ENCODE peak calls at places on chromosomes 4 and X, in six cellular contexts. E is fibroblast of pulmonary artery; V is GM20000; A is skeletal muscle cell; M is T-helper 22 cell; T is central memory CD4-positive, alpha-beta T cell. R is an unnamed sample.

GRCh38 chr4:8891646-8892555 is 20.3 kb upstream of the HMX1 start:
- DNase-seq in V (no peak), A (no peak), E (no peak), T (no peak), M (no peak), R (no peak)

GRCh38 chr4:109049926-109050325 is 252.5 kb downstream of the COL25A1 start:
- DNase-seq in A (no peak), E (no peak), M (no peak), V (no peak), T (no peak), R (no peak)

GRCh38 chr4:80073362-80074008 is 456 bp upstream of the ANTXR2 start:
- DNase-seq in A (no peak), T (peak; percentile 44), M (peak; percentile 17), V (peak; percentile 70), E (no peak), R (no peak)

GRCh38 chr4:73740353-73740778 is at the start of gene CXCL8:
- DNase-seq in A (peak; percentile 75), T (no peak), V (no peak), M (no peak), E (peak; percentile 96), R (peak; percentile 83)

GRCh38 chr4:26911254-26911653 is 50.6 kb downstream of the STIM2 start:
- DNase-seq in A (no peak), E (no peak), M (no peak), V (no peak), T (no peak), R (no peak)

GRCh38 chr4:109850601-109851000 is 2.7 kb downstream of the LRIT3 start:
- DNase-seq in A (no peak), T (no peak), M (no peak), E (no peak), V (no peak), R (no peak)

GRCh38 chr4:83810428-83810827 is 274.5 kb downstream of the GPAT3 start:
- DNase-seq in V (no peak), M (no peak), A (peak; percentile 36), E (no peak), T (no peak), R (no peak)

GRCh38 chr4:22679518-22679897 is 13.2 kb upstream of the GBA3 start:
- DNase-seq in M (no peak), V (no peak), A (no peak), E (peak; percentile 21), T (no peak), R (no peak)

GRCh38 chrX:17291141-17291900 is 83.7 kb upstream of the NHS start:
- DNase-seq in T (no peak), A (no peak), M (no peak), V (no peak), E (no peak), R (no peak)

GRCh38 chr4:65021737-65022136 is 612.5 kb upstream of the TECRL start:
- DNase-seq in M (no peak), E (no peak), A (no peak), V (no peak), T (no peak), R (no peak)

GRCh38 chrX:81261576-81261975 is 59.7 kb downstream of the SH3BGRL start:
- DNase-seq in A (peak; percentile 8), E (peak; percentile 72), V (no peak), T (no peak), M (no peak), R (peak; percentile 13)

GRCh38 chrX:39536165-39536564 is 561.6 kb downstream of the BCOR start:
- DNase-seq in T (no peak), A (no peak), V (no peak), E (no peak), M (no peak), R (no peak)

GRCh38 chr4:1471443-1472147 is 65.4 kb upstream of the NKX1-1 start:
- DNase-seq in A (no peak), T (no peak), E (no peak), V (no peak), M (no peak), R (no peak)

GRCh38 chr4:87007345-87008181 is 72.8 kb downstream of the AFF1 start:
- DNase-seq in V (no peak), M (peak; percentile 8), A (no peak), E (peak; percentile 59), T (peak; percentile 22), R (peak; percentile 72)

GRCh38 chrX:151370906-151371305 is 26.1 kb upstream of the VMA21 start:
- DNase-seq in A (no peak), T (no peak), V (no peak), E (peak; percentile 2), M (no peak), R (no peak)

GRCh38 chr4:80138556-80139538 is 58.5 kb upstream of the PRDM8 start:
- DNase-seq in M (peak; percentile 47), T (peak; percentile 62), E (peak; percentile 29), A (peak; percentile 42), V (peak; percentile 7), R (peak; percentile 61)

GRCh38 chr4:152628128-152628527 is 51.7 kb downstream of the TMEM154 start:
- DNase-seq in M (no peak), A (peak; percentile 72), V (no peak), T (no peak), E (no peak), R (peak; percentile 71)

GRCh38 chr4:1449833-1450741 is 43.8 kb upstream of the NKX1-1 start:
- DNase-seq in M (no peak), V (no peak), T (no peak), E (no peak), A (no peak), R (no peak)

GRCh38 chr4:70722199-70722791 is 531 bp downstream of the RUFY3 start:
- DNase-seq in E (peak; percentile 75), V (no peak), M (peak; percentile 17), A (no peak), T (peak; percentile 45), R (peak; percentile 64)

GRCh38 chrX:38890963-38891362 is 89.7 kb downstream of the MID1IP1 start:
- DNase-seq in E (no peak), V (no peak), M (no peak), T (no peak), A (no peak), R (no peak)

GRCh38 chr4:140047781-140048180 is 106.2 kb downstream of the MAML3 start:
- DNase-seq in T (no peak), M (no peak), A (no peak), V (no peak), E (no peak), R (no peak)

GRCh38 chr4:82989567-82990429 is 20.8 kb downstream of the LIN54 start:
- DNase-seq in V (peak; percentile 53), T (peak; percentile 31), E (no peak), A (no peak), M (no peak), R (peak; percentile 24)

GRCh38 chrX:29666361-29666760 is 549.0 kb upstream of the MAGEB2 start:
- DNase-seq in M (no peak), A (no peak), T (no peak), E (no peak), V (no peak), R (no peak)

GRCh38 chr4:68905598-68906237 is 45.9 kb downstream of the UGT2A3 start:
- DNase-seq in E (peak; percentile 16), A (no peak), T (no peak), V (no peak), M (no peak), R (no peak)

GRCh38 chrX:71458866-71459265 is 74.0 kb upstream of the OGT start:
- DNase-seq in M (no peak), T (no peak), A (no peak), E (no peak), V (no peak), R (no peak)

GRCh38 chr4:151830168-151830567 is 69.4 kb upstream of the GATB start:
- DNase-seq in A (no peak), V (no peak), M (no peak), E (no peak), T (no peak), R (no peak)

GRCh38 chr4:3414421-3415279 is 27.1 kb upstream of the HGFAC start:
- DNase-seq in T (no peak), A (no peak), E (no peak), M (no peak), V (no peak), R (no peak)

GRCh38 chrX:111010151-111010550 is 85.8 kb upstream of the PAK3 start:
- DNase-seq in M (no peak), A (no peak), V (no peak), E (no peak), T (no peak), R (no peak)

GRCh38 chrX:115968436-115969252 is 201.9 kb upstream of the AGTR2 start:
- DNase-seq in M (no peak), V (peak; percentile 19), A (no peak), E (peak; percentile 55), T (no peak), R (no peak)

GRCh38 chrX:46637937-46638336 is 64.4 kb downstream of the CHST7 start:
- DNase-seq in E (no peak), A (no peak), V (peak; percentile 25), T (no peak), M (no peak), R (peak; percentile 56)

R was measured in foreskin fibroblast.